ENCODE peak calls at places on chromosomes 6 and 20, in five cellular contexts. B, M, G, E and D are unnamed samples.

GRCh38 chr20:5719861-5720401 is 30.3 kb upstream of the SHLD1 start:
- DNase-seq in B (no peak), M (no peak), G (no peak), E (no peak), D (no peak)

GRCh38 chr6:170393807-170394399 is 87.3 kb downstream of the FAM120B start:
- DNase-seq in B (no peak), M (no peak), G (no peak), E (no peak), D (no peak)

GRCh38 chr20:59778615-59779200 is 154.7 kb downstream of the SYCP2 start:
- DNase-seq in B (no peak), M (no peak), G (no peak), E (no peak), D (no peak)

GRCh38 chr6:1313755-1314503 is 2.0 kb downstream of the FOXQ1 start:
- DNase-seq in B (no peak), M (no peak), G (no peak), E (peak), D (no peak)

GRCh38 chr6:105771313-105771970 is 314.7 kb upstream of the PRDM1 start:
- DNase-seq in B (no peak), M (no peak), G (no peak), E (no peak), D (no peak)

GRCh38 chr6:12012231-12012565 is at the start of gene HIVEP1:
- DNase-seq in B (no peak), M (peak), G (no peak), E (peak), D (no peak)

GRCh38 chr20:43942661-43943285 is 28.1 kb downstream of the TOX2 start:
- DNase-seq in B (no peak), M (no peak), G (no peak), E (no peak), D (no peak)

GRCh38 chr6:81906709-81907204 is 154.3 kb upstream of the TENT5A start:
- DNase-seq in B (no peak), M (no peak), G (peak), E (no peak), D (no peak)

GRCh38 chr6:72553531-72554202 is 68.2 kb upstream of the KCNQ5 start:
- DNase-seq in B (no peak), M (no peak), G (no peak), E (peak), D (no peak)

GRCh38 chr6:82006027-82006738 is 241.4 kb downstream of the IBTK start:
- DNase-seq in B (no peak), M (no peak), G (no peak), E (peak), D (no peak)

GRCh38 chr6:160978141-160978926 is 13.2 kb upstream of the MAP3K4 start:
- DNase-seq in B (no peak), M (no peak), G (no peak), E (no peak), D (no peak)

GRCh38 chr6:36848658-36849441 is 9.6 kb upstream of the CPNE5 start:
- DNase-seq in B (no peak), M (peak), G (no peak), E (peak), D (no peak)

GRCh38 chr6:108945686-108946158 is 97.5 kb downstream of the ARMC2 start:
- DNase-seq in B (peak), M (no peak), G (no peak), E (no peak), D (peak)

GRCh38 chr20:33835773-33836172 is 24.6 kb downstream of the CHMP4B start:
- DNase-seq in B (peak), M (no peak), G (no peak), E (no peak), D (no peak)

GRCh38 chr20:52365688-52366087 is 174.1 kb upstream of the ZFP64 start:
- DNase-seq in B (no peak), M (no peak), G (no peak), E (no peak), D (no peak)

GRCh38 chr20:43658068-43658722 is 8.7 kb upstream of the MYBL2 start:
- DNase-seq in B (no peak), M (no peak), G (no peak), E (no peak), D (no peak)

GRCh38 chr20:29873946-29874345 is 1383.5 kb upstream of the DEFB115 start:
- DNase-seq in B (peak), M (peak), G (peak), E (peak), D (peak)

GRCh38 chr6:692356-692851 is 535 bp downstream of the EXOC2 start:
- DNase-seq in B (no peak), M (peak), G (peak), E (peak), D (no peak)